ENCODE peak calls at places on chromosomes 16 and 17, in four cellular contexts. K, R, A and H are unnamed samples.

GRCh38 chr17:8955560-8955959 is 9.9 kb downstream of the PIK3R5 start:
- DNase-seq in A (no peak), K (no peak), R (no peak), H (no peak)

GRCh38 chr16:56667581-56668571 is at the start of gene MT1G:
- DNase-seq in K (peak), R (no peak), A (no peak), H (no peak)

GRCh38 chr17:48054238-48055185 is 6.4 kb downstream of the NFE2L1 start:
- DNase-seq in R (no peak), A (no peak), K (peak), H (peak)

GRCh38 chr16:4303973-4304372 is 11.9 kb upstream of the GLIS2 start:
- DNase-seq in K (no peak), A (no peak), R (no peak), H (no peak)

GRCh38 chr16:56032072-56032471 is 156.9 kb upstream of the CES5A start:
- DNase-seq in A (no peak), K (no peak), R (no peak), H (no peak)

GRCh38 chr16:71426880-71427615 is 14.8 kb downstream of the TLE7 start:
- DNase-seq in A (no peak), K (no peak), R (no peak), H (no peak)

GRCh38 chr17:18181358-18181757 is 2.3 kb upstream of the ALKBH5 start:
- DNase-seq in A (no peak), R (no peak), K (no peak), H (no peak)

GRCh38 chr17:65885484-65885883 is 306.4 kb downstream of the CEP112 start:
- DNase-seq in A (no peak), K (no peak), R (no peak), H (no peak)

GRCh38 chr17:79619196-79619595 is 8.3 kb upstream of the RBFOX3 start:
- DNase-seq in K (no peak), A (no peak), R (no peak), H (no peak)

GRCh38 chr17:42843358-42843934 is 934 bp upstream of the AOC2 start:
- DNase-seq in R (no peak), K (no peak), A (peak), H (peak)

GRCh38 chr17:68396795-68397536 is 60.3 kb downstream of the WIPI1 start:
- DNase-seq in A (no peak), K (no peak), R (no peak), H (no peak)

GRCh38 chr17:66422181-66422580 is 119.8 kb downstream of the PRKCA start:
- DNase-seq in K (no peak), A (peak), R (no peak), H (no peak)

GRCh38 chr16:49355923-49356665 is 17.5 kb upstream of the C16orf78 start:
- DNase-seq in R (no peak), A (no peak), K (no peak), H (no peak)

GRCh38 chr17:57867126-57867525 is 17.3 kb upstream of the MRPS23 start:
- DNase-seq in K (no peak), R (no peak), A (no peak), H (no peak)

GRCh38 chr16:35631261-35631945 is 2172.0 kb downstream of the TP53TG3F start:
- DNase-seq in R (no peak), K (no peak), A (no peak), H (no peak)

GRCh38 chr16:49747654-49748053 is 108.3 kb downstream of the ZNF423 start:
- DNase-seq in A (no peak), K (no peak), R (no peak), H (no peak)

DNA sequence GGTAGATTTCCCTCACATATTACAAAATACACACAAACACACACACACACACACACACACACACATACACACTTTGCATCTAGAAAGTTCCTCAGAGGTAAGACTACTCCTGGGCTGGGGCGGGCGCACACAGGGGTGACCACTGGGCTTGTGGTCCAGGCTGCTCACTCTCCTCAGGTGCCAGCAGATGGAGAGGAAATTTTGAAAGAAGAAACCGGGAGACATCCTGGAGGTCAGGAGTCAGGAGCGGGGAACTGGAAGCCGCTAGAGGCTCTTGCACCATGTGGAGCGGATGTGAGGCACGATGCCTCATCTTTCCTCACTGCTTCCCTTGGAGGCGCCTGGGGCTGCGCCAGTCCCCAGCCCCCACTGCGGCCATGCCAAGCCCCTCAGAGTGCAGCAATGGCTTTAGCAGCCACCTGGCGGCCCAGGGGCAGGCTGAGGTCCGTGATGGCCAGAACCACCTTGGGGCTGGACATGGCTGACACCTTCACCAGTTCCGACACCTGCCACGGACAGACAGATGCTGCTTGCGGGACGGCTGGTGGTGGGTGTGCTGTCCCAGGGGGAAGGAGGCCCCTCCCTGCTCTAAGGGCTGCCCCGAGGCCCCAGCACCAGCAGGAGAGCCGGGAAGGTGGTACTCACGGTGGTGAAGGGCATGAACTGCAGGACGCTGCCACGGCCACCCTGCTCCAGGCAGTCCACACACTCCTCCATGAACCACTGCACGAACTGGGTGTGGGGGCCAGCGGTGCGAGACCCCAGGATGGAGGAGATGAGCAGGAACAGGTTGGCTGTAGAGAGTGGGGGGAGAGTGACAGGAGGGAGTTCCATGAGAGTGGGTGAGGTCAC is 4.1 kb downstream of the CSF3 start:
- DNase-seq in K (no peak), A (no peak), R (no peak), H (no peak)
- TF ChIP-seq CTCF in K (no peak), A (no peak), R (no peak), H (no peak)

GRCh38 chr16:67015317-67015731 is 13.6 kb upstream of the CBFB start:
- DNase-seq in A (peak), K (peak), R (no peak), H (no peak)

GRCh38 chr16:67016143-67016542 is 12.8 kb upstream of the CBFB start:
- DNase-seq in K (no peak), A (no peak), R (no peak), H (no peak)

GRCh38 chr16:67014641-67015315 is 14.2 kb upstream of the CBFB start:
- DNase-seq in K (no peak), R (no peak), A (no peak), H (no peak)

GRCh38 chr16:67013238-67013822 is 15.6 kb upstream of the CBFB start:
- DNase-seq in R (no peak), A (no peak), K (no peak), H (no peak)

GRCh38 chr16:67013823-67014640 is 14.9 kb upstream of the CBFB start:
- DNase-seq in A (no peak), K (peak), R (peak), H (peak)
- TF ChIP-seq CTCF in A (no peak), K (peak), R (peak), H (peak)

GRCh38 chr16:67504190-67505021 is 21.1 kb upstream of the AGRP start:
- DNase-seq in A (peak), K (peak), R (peak), H (no peak)

DNA sequence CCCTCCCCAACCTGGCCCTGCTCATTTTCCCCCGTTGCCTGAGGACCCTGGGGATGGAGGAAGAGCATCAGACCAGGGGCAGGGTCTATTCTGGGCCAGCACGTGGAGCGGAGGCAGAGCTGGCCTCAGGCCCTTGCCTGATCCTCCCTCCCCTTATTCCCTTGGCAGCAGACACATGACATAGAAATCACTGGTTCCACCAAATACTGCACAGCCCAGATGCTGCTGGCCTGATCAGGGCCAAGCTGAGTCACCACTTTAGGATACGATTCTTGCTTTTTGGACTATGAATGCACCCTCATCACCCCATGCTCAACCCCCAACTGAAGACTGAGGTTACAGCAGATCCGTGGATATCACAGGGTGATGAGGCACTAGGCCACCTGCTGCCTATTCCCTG is 15.8 kb upstream of the AGRP start:
- DNase-seq in K (no peak), A (no peak), R (no peak), H (no peak)
- TF ChIP-seq CTCF in K (no peak), A (no peak), R (no peak), H (no peak)

GRCh38 chr17:39408360-39408759 is 6.9 kb upstream of the FBXL20 start:
- DNase-seq in A (no peak), R (no peak), K (no peak), H (no peak)

GRCh38 chr17:39404542-39405378 is 3.3 kb upstream of the FBXL20 start:
- DNase-seq in K (no peak), A (peak), R (no peak), H (no peak)

GRCh38 chr17:39406951-39407350 is 5.5 kb upstream of the FBXL20 start:
- DNase-seq in K (no peak), A (no peak), R (no peak), H (no peak)

DNA sequence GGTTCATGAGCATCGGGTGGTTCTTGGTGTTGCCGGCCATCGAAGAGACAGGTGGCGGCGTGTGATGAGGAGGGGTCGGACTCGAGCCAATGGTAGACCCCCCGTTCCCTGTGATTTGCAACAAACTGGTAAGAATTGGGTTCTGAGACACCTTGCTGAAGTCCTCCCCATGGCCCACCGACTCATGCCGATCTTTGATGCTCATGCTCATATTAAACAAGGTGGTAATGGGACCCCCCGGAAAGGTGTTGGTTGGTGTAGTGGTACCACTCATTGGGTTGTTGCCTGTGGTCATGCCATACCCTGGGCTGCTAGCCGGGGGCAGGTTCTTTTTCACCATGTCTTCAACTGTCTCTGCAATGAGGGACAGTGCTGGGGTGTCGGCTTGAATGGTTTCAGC is 8.9 kb upstream of the FBXL20 start:
- DNase-seq in K (no peak), R (no peak), A (no peak), H (no peak)
- TF ChIP-seq CTCF in K (no peak), R (no peak), A (no peak), H (no peak)

GRCh38 chr16:13968835-13969234 is 48.9 kb downstream of the ERCC4 start:
- DNase-seq in A (no peak), K (no peak), R (no peak), H (no peak)
- TF ChIP-seq CTCF in A (peak), K (no peak), R (no peak), H (no peak)

GRCh38 chr16:23857256-23857891 is 21.6 kb downstream of the PRKCB start:
- DNase-seq in R (no peak), A (no peak), K (no peak), H (no peak)

GRCh38 chr16:23858496-23859062 is 22.8 kb downstream of the PRKCB start:
- DNase-seq in R (no peak), A (no peak), K (no peak), H (no peak)

GRCh38 chr16:23857901-23858300 is 22.1 kb downstream of the PRKCB start:
- DNase-seq in K (no peak), R (no peak), A (no peak), H (no peak)

GRCh38 chr16:23861874-23862273 is 26.1 kb downstream of the PRKCB start:
- DNase-seq in K (no peak), A (no peak), R (no peak), H (no peak)

GRCh38 chr16:23859713-23860269 is 24.0 kb downstream of the PRKCB start:
- DNase-seq in K (no peak), A (no peak), R (no peak), H (no peak)
- TF ChIP-seq CTCF in K (no peak), A (no peak), R (no peak), H (no peak)

GRCh38 chr17:50689956-50690886 is 17.5 kb downstream of the ANKRD40 start:
- DNase-seq in R (no peak), A (peak), K (no peak), H (peak)

GRCh38 chr17:50690887-50691549 is 16.7 kb downstream of the ANKRD40 start:
- DNase-seq in A (peak), K (no peak), R (no peak), H (no peak)

GRCh38 chr17:50693041-50693682 is 14.6 kb downstream of the ANKRD40 start:
- DNase-seq in A (peak), K (no peak), R (no peak), H (no peak)

GRCh38 chr17:50692448-50693040 is 15.2 kb downstream of the ANKRD40 start:
- DNase-seq in R (no peak), A (peak), K (no peak), H (no peak)

DNA sequence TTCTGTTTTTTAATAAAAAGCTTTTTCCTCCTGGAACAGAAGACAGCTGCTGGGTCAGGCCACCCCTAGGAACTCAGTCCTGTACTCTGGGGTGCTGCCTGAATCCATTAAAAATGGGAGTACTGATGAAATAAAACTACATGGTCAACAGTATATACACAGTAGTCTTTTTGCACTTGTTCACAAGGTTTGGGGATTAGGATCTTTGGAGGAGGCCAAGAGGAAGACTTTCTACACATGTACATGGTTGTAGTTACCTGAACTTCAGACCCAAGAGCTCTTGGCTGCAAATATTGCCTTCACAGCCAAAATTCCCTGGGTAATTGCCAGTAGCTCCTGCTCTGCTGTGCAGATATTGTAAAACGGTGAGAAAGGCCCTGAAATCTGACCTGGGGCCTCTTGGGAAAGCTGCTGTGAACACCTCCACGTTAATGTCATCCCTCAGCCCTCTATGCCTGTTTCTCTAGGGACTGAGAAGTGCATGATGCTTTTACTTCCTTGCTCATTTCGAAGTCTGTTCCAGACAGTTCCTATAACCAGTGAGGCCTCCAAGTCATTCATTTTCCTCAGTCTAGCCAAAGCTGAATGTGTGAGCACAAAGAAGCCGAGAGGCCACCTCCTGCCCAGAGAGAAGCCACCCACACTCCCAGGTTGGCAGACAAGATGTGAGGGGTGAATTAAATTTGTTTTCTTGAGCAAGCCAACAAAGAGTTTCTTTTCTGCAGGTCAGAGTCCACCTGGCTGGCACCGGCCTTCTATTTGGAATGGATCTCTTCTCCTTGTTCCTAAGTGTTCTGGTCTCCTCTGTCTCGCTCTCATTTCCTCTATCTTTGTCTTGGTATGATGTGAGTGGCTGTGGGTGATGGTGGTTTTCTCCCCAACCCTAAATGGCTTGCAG is 15.9 kb downstream of the ANKRD40 start:
- DNase-seq in R (no peak), K (peak), A (peak), H (no peak)
- TF ChIP-seq CTCF in R (no peak), K (no peak), A (no peak), H (no peak)

GRCh38 chr17:22203208-22203715 is 510.9 kb downstream of the KCNJ18 start:
- DNase-seq in A (no peak), R (no peak), K (no peak), H (no peak)
- TF ChIP-seq CTCF in A (no peak), R (no peak), K (no peak), H (no peak)

GRCh38 chr16:24010440-24011089 is 174.8 kb downstream of the PRKCB start:
- DNase-seq in R (no peak), K (peak), A (peak), H (peak)
- TF ChIP-seq CTCF in R (peak), K (peak), A (peak), H (peak)

DNA sequence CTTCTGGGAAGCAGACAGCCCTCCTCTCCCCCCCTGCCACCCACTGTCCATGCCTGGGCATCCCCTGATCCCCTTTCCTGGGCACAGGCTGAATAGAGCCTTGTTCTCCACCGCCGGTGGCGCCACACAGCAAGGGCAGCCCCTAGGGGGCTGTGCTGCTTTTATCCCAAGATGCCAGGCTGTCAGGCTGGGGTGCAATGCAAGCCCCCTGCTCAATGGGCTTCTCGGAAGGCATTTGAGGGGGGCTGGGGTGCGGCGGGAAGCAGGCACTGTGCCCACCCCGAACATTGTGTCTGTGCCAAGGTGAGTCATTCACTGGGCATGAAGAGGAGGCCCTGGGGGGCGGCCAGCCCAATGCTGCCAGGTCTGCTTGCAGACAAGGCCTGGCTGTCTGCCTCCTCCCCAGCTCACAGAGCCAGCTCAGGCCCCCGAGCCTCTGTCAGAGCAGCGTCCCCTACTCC is 1.5 kb upstream of the GFAP start:
- DNase-seq in K (peak), R (no peak), A (no peak), H (no peak)
- TF ChIP-seq CTCF in K (no peak), R (no peak), A (no peak), H (no peak)